ENCODE peak calls at places on chromosomes 13 and 19, in ten cellular contexts. One of them, this sample, is unnamed.

GRCh38 chr13:99916366-99917103 is 55.0 kb downstream of the ZIC5 start:
- DNase-seq in GM12891: peak
- DNase-seq in fibroblast of pulmonary artery: peak
- DNase-seq in germinal center: peak
- DNase-seq in glutamatergic neuron: no peak
- DNase-seq in kidney glomerular epithelial cell: peak
- DNase-seq in NCI-H187 treated with DMSO at 0.1 percent for 48 hours: peak
- DNase-seq in T-helper 9 cell: no peak
- DNase-seq in EL: peak
- DNase-seq in endothelial cell: peak
- DNase-seq in this sample: peak

GRCh38 chr19:2808129-2808941 is 11.3 kb upstream of the ZNF554 start:
- DNase-seq in GM12891: peak
- DNase-seq in fibroblast of pulmonary artery: no peak
- DNase-seq in germinal center: no peak
- DNase-seq in glutamatergic neuron: no peak
- DNase-seq in kidney glomerular epithelial cell: no peak
- DNase-seq in NCI-H187 treated with DMSO at 0.1 percent for 48 hours: no peak
- DNase-seq in T-helper 9 cell: no peak
- DNase-seq in EL: no peak
- DNase-seq in endothelial cell: no peak
- DNase-seq in this sample: no peak

GRCh38 chr13:47215741-47216140 is 318.9 kb upstream of the HTR2A start:
- DNase-seq in GM12891: no peak
- DNase-seq in fibroblast of pulmonary artery: peak
- DNase-seq in germinal center: no peak
- DNase-seq in glutamatergic neuron: peak
- DNase-seq in kidney glomerular epithelial cell: peak
- DNase-seq in NCI-H187 treated with DMSO at 0.1 percent for 48 hours: no peak
- DNase-seq in T-helper 9 cell: no peak
- DNase-seq in EL: peak
- DNase-seq in endothelial cell: no peak
- DNase-seq in this sample: no peak

GRCh38 chr19:10251792-10252694 is at the start of gene MRPL4:
- DNase-seq in GM12891: peak
- DNase-seq in fibroblast of pulmonary artery: peak
- DNase-seq in germinal center: peak
- DNase-seq in glutamatergic neuron: peak
- DNase-seq in kidney glomerular epithelial cell: peak
- DNase-seq in NCI-H187 treated with DMSO at 0.1 percent for 48 hours: peak
- DNase-seq in T-helper 9 cell: peak
- DNase-seq in EL: peak
- DNase-seq in endothelial cell: peak
- DNase-seq in this sample: peak

GRCh38 chr13:45847554-45848224 is 3.9 kb downstream of the SIAH3 start:
- DNase-seq in GM12891: no peak
- DNase-seq in fibroblast of pulmonary artery: peak
- DNase-seq in germinal center: no peak
- DNase-seq in glutamatergic neuron: no peak
- DNase-seq in kidney glomerular epithelial cell: peak
- DNase-seq in NCI-H187 treated with DMSO at 0.1 percent for 48 hours: peak
- DNase-seq in T-helper 9 cell: peak
- DNase-seq in EL: no peak
- DNase-seq in endothelial cell: no peak
- DNase-seq in this sample: no peak

GRCh38 chr13:47289578-47289977 is 392.7 kb upstream of the HTR2A start:
- DNase-seq in GM12891: no peak
- DNase-seq in fibroblast of pulmonary artery: no peak
- DNase-seq in germinal center: no peak
- DNase-seq in glutamatergic neuron: no peak
- DNase-seq in kidney glomerular epithelial cell: no peak
- DNase-seq in NCI-H187 treated with DMSO at 0.1 percent for 48 hours: no peak
- DNase-seq in T-helper 9 cell: no peak
- DNase-seq in EL: peak
- DNase-seq in endothelial cell: no peak
- DNase-seq in this sample: no peak

GRCh38 chr13:99281811-99282263 is 23.7 kb upstream of the GPR18 start:
- DNase-seq in GM12891: no peak
- DNase-seq in fibroblast of pulmonary artery: no peak
- DNase-seq in germinal center: no peak
- DNase-seq in glutamatergic neuron: no peak
- DNase-seq in kidney glomerular epithelial cell: no peak
- DNase-seq in NCI-H187 treated with DMSO at 0.1 percent for 48 hours: no peak
- DNase-seq in T-helper 9 cell: peak
- DNase-seq in EL: no peak
- DNase-seq in endothelial cell: no peak
- DNase-seq in this sample: no peak

GRCh38 chr13:72651196-72651595 is 76.2 kb downstream of the MZT1 start:
- DNase-seq in GM12891: no peak
- DNase-seq in fibroblast of pulmonary artery: peak
- DNase-seq in germinal center: no peak
- DNase-seq in glutamatergic neuron: no peak
- DNase-seq in kidney glomerular epithelial cell: no peak
- DNase-seq in NCI-H187 treated with DMSO at 0.1 percent for 48 hours: no peak
- DNase-seq in T-helper 9 cell: no peak
- DNase-seq in EL: no peak
- DNase-seq in endothelial cell: no peak
- DNase-seq in this sample: peak

GRCh38 chr19:418761-419632 is 10.1 kb upstream of the C2CD4C start:
- DNase-seq in GM12891: no peak
- DNase-seq in fibroblast of pulmonary artery: no peak
- DNase-seq in germinal center: no peak
- DNase-seq in glutamatergic neuron: peak
- DNase-seq in kidney glomerular epithelial cell: no peak
- DNase-seq in NCI-H187 treated with DMSO at 0.1 percent for 48 hours: no peak
- DNase-seq in T-helper 9 cell: no peak
- DNase-seq in EL: no peak
- DNase-seq in endothelial cell: no peak
- DNase-seq in this sample: no peak

GRCh38 chr13:90201198-90201597 is 1146.3 kb upstream of the MIR17HG start:
- DNase-seq in GM12891: no peak
- DNase-seq in fibroblast of pulmonary artery: peak
- DNase-seq in germinal center: no peak
- DNase-seq in glutamatergic neuron: no peak
- DNase-seq in kidney glomerular epithelial cell: no peak
- DNase-seq in NCI-H187 treated with DMSO at 0.1 percent for 48 hours: no peak
- DNase-seq in T-helper 9 cell: no peak
- DNase-seq in EL: peak
- DNase-seq in endothelial cell: no peak
- DNase-seq in this sample: no peak

GRCh38 chr19:56191115-56191514 is 6.5 kb downstream of the ZSCAN5B start:
- DNase-seq in GM12891: no peak
- DNase-seq in fibroblast of pulmonary artery: no peak
- DNase-seq in germinal center: no peak
- DNase-seq in glutamatergic neuron: no peak
- DNase-seq in kidney glomerular epithelial cell: no peak
- DNase-seq in NCI-H187 treated with DMSO at 0.1 percent for 48 hours: no peak
- DNase-seq in T-helper 9 cell: no peak
- DNase-seq in EL: no peak
- DNase-seq in endothelial cell: no peak
- DNase-seq in this sample: no peak

GRCh38 chr19:48616041-48616436 is 1.2 kb upstream of the FAM83E start:
- DNase-seq in GM12891: no peak
- DNase-seq in fibroblast of pulmonary artery: no peak
- DNase-seq in germinal center: no peak
- DNase-seq in glutamatergic neuron: no peak
- DNase-seq in kidney glomerular epithelial cell: no peak
- DNase-seq in NCI-H187 treated with DMSO at 0.1 percent for 48 hours: no peak
- DNase-seq in T-helper 9 cell: no peak
- DNase-seq in EL: no peak
- DNase-seq in endothelial cell: no peak
- DNase-seq in this sample: no peak

GRCh38 chr13:113534236-113534860 is 43.8 kb upstream of the DCUN1D2 start:
- DNase-seq in GM12891: no peak
- DNase-seq in fibroblast of pulmonary artery: no peak
- DNase-seq in germinal center: no peak
- DNase-seq in glutamatergic neuron: no peak
- DNase-seq in kidney glomerular epithelial cell: no peak
- DNase-seq in NCI-H187 treated with DMSO at 0.1 percent for 48 hours: no peak
- DNase-seq in T-helper 9 cell: no peak
- DNase-seq in EL: no peak
- DNase-seq in endothelial cell: no peak
- DNase-seq in this sample: no peak

GRCh38 chr19:5228932-5229777 is 111.5 kb downstream of the PTPRS start:
- DNase-seq in GM12891: no peak
- DNase-seq in fibroblast of pulmonary artery: peak
- DNase-seq in germinal center: no peak
- DNase-seq in glutamatergic neuron: no peak
- DNase-seq in kidney glomerular epithelial cell: no peak
- DNase-seq in NCI-H187 treated with DMSO at 0.1 percent for 48 hours: no peak
- DNase-seq in T-helper 9 cell: no peak
- DNase-seq in EL: no peak
- DNase-seq in endothelial cell: no peak
- DNase-seq in this sample: no peak

GRCh38 chr19:57028804-57029525 is 90.8 kb upstream of the USP29 start:
- DNase-seq in GM12891: no peak
- DNase-seq in fibroblast of pulmonary artery: no peak
- DNase-seq in germinal center: no peak
- DNase-seq in glutamatergic neuron: no peak
- DNase-seq in kidney glomerular epithelial cell: no peak
- DNase-seq in NCI-H187 treated with DMSO at 0.1 percent for 48 hours: no peak
- DNase-seq in T-helper 9 cell: no peak
- DNase-seq in EL: no peak
- DNase-seq in endothelial cell: no peak
- DNase-seq in this sample: no peak

GRCh38 chr19:42291437-42291815 is 10.5 kb upstream of the PRR19 start:
- DNase-seq in GM12891: no peak
- DNase-seq in fibroblast of pulmonary artery: no peak
- DNase-seq in germinal center: no peak
- DNase-seq in glutamatergic neuron: no peak
- DNase-seq in kidney glomerular epithelial cell: no peak
- DNase-seq in NCI-H187 treated with DMSO at 0.1 percent for 48 hours: no peak
- DNase-seq in T-helper 9 cell: no peak
- DNase-seq in EL: no peak
- DNase-seq in endothelial cell: no peak
- DNase-seq in this sample: no peak

GRCh38 chr19:38047641-38048040 is 140.6 kb downstream of the SIPA1L3 start:
- DNase-seq in GM12891: no peak
- DNase-seq in fibroblast of pulmonary artery: no peak
- DNase-seq in germinal center: no peak
- DNase-seq in glutamatergic neuron: no peak
- DNase-seq in kidney glomerular epithelial cell: no peak
- DNase-seq in NCI-H187 treated with DMSO at 0.1 percent for 48 hours: no peak
- DNase-seq in T-helper 9 cell: no peak
- DNase-seq in EL: no peak
- DNase-seq in endothelial cell: no peak
- DNase-seq in this sample: no peak

GRCh38 chr13:42696191-42696590 is 85.2 kb upstream of the FAM216B start:
- DNase-seq in GM12891: no peak
- DNase-seq in fibroblast of pulmonary artery: peak
- DNase-seq in germinal center: no peak
- DNase-seq in glutamatergic neuron: no peak
- DNase-seq in kidney glomerular epithelial cell: peak
- DNase-seq in NCI-H187 treated with DMSO at 0.1 percent for 48 hours: no peak
- DNase-seq in T-helper 9 cell: no peak
- DNase-seq in EL: peak
- DNase-seq in endothelial cell: no peak
- DNase-seq in this sample: no peak

GRCh38 chr13:110183925-110184324 is 123.0 kb downstream of the COL4A1 start:
- DNase-seq in GM12891: no peak
- DNase-seq in fibroblast of pulmonary artery: no peak
- DNase-seq in germinal center: no peak
- DNase-seq in glutamatergic neuron: no peak
- DNase-seq in kidney glomerular epithelial cell: no peak
- DNase-seq in NCI-H187 treated with DMSO at 0.1 percent for 48 hours: no peak
- DNase-seq in T-helper 9 cell: no peak
- DNase-seq in EL: no peak
- DNase-seq in endothelial cell: no peak
- DNase-seq in this sample: no peak

GRCh38 chr13:44703371-44703770 is 127.2 kb upstream of the TSC22D1 start:
- DNase-seq in GM12891: no peak
- DNase-seq in fibroblast of pulmonary artery: peak
- DNase-seq in germinal center: no peak
- DNase-seq in glutamatergic neuron: no peak
- DNase-seq in kidney glomerular epithelial cell: peak
- DNase-seq in NCI-H187 treated with DMSO at 0.1 percent for 48 hours: no peak
- DNase-seq in T-helper 9 cell: no peak
- DNase-seq in EL: peak
- DNase-seq in endothelial cell: no peak
- DNase-seq in this sample: no peak

GRCh38 chr19:21934593-21934992 is 76.2 kb downstream of the ZNF208 start:
- DNase-seq in GM12891: no peak
- DNase-seq in fibroblast of pulmonary artery: no peak
- DNase-seq in germinal center: no peak
- DNase-seq in glutamatergic neuron: no peak
- DNase-seq in kidney glomerular epithelial cell: no peak
- DNase-seq in NCI-H187 treated with DMSO at 0.1 percent for 48 hours: no peak
- DNase-seq in T-helper 9 cell: no peak
- DNase-seq in EL: no peak
- DNase-seq in endothelial cell: no peak
- DNase-seq in this sample: no peak

GRCh38 chr13:23541221-23541620 is 29.0 kb upstream of the TNFRSF19 start:
- DNase-seq in GM12891: no peak
- DNase-seq in fibroblast of pulmonary artery: no peak
- DNase-seq in germinal center: no peak
- DNase-seq in glutamatergic neuron: no peak
- DNase-seq in kidney glomerular epithelial cell: no peak
- DNase-seq in NCI-H187 treated with DMSO at 0.1 percent for 48 hours: no peak
- DNase-seq in T-helper 9 cell: no peak
- DNase-seq in EL: no peak
- DNase-seq in endothelial cell: no peak
- DNase-seq in this sample: no peak

GRCh38 chr13:46586766-46587509 is 34.0 kb downstream of the LRCH1 start:
- DNase-seq in GM12891: no peak
- DNase-seq in fibroblast of pulmonary artery: no peak
- DNase-seq in germinal center: no peak
- DNase-seq in glutamatergic neuron: no peak
- DNase-seq in kidney glomerular epithelial cell: peak
- DNase-seq in NCI-H187 treated with DMSO at 0.1 percent for 48 hours: no peak
- DNase-seq in T-helper 9 cell: no peak
- DNase-seq in EL: no peak
- DNase-seq in endothelial cell: no peak
- DNase-seq in this sample: no peak

GRCh38 chr13:106052200-106052767 is 483.2 kb downstream of the EFNB2 start:
- DNase-seq in GM12891: no peak
- DNase-seq in fibroblast of pulmonary artery: no peak
- DNase-seq in germinal center: no peak
- DNase-seq in glutamatergic neuron: peak
- DNase-seq in kidney glomerular epithelial cell: no peak
- DNase-seq in NCI-H187 treated with DMSO at 0.1 percent for 48 hours: no peak
- DNase-seq in T-helper 9 cell: no peak
- DNase-seq in EL: no peak
- DNase-seq in endothelial cell: no peak
- DNase-seq in this sample: no peak

This sample was measured in cerebellum.